ENCODE peak calls at places on chromosomes 1 and 21, in seven cellular contexts. N, E, K, I, F, G and Z are unnamed samples.

GRCh38 chr1:99374109-99374508 is 109.8 kb downstream of the PLPPR4 start:
- DNase-seq in N (no peak), E (no peak), K (no peak), I (no peak), F (no peak), G (no peak), Z (no peak)

GRCh38 chr1:86503477-86504129 is 34.9 kb downstream of the CLCA1 start:
- DNase-seq in N (no peak), E (no peak), K (no peak), I (no peak), F (no peak), G (no peak), Z (no peak)

GRCh38 chr21:36156815-36157670 is at the start of gene DOP1B:
- DNase-seq in N (no peak), E (peak), K (no peak), I (no peak), F (peak), G (no peak), Z (no peak)

GRCh38 chr1:233671286-233671685 is 57.4 kb downstream of the KCNK1 start:
- DNase-seq in N (no peak), E (no peak), K (peak), I (no peak), F (no peak), G (no peak), Z (no peak)

GRCh38 chr1:92194516-92194915 is 23.2 kb upstream of the C1orf146 start:
- DNase-seq in N (no peak), E (no peak), K (no peak), I (no peak), F (peak), G (no peak), Z (no peak)

GRCh38 chr1:81375884-81376548 is 424.7 kb upstream of the ADGRL2 start:
- DNase-seq in N (no peak), E (no peak), K (no peak), I (no peak), F (no peak), G (no peak), Z (no peak)

GRCh38 chr1:22184454-22184853 is 41.6 kb upstream of the WNT4 start:
- DNase-seq in N (no peak), E (no peak), K (no peak), I (no peak), F (no peak), G (no peak), Z (no peak)

GRCh38 chr1:20634594-20635084 is 1.4 kb downstream of the PINK1 start:
- DNase-seq in N (peak), E (no peak), K (no peak), I (peak), F (peak), G (no peak), Z (no peak)

GRCh38 chr1:183604811-183605210 is 14.6 kb upstream of the NCF2 start:
- DNase-seq in N (no peak), E (no peak), K (no peak), I (no peak), F (no peak), G (no peak), Z (no peak)

GRCh38 chr1:229781453-229781852 is 155.4 kb downstream of the URB2 start:
- DNase-seq in N (no peak), E (no peak), K (no peak), I (no peak), F (no peak), G (no peak), Z (no peak)

GRCh38 chr1:47931395-47931794 is 65.8 kb downstream of the TRABD2B start:
- DNase-seq in N (peak), E (no peak), K (no peak), I (no peak), F (no peak), G (no peak), Z (no peak)

GRCh38 chr1:204288061-204288588 is 71.6 kb downstream of the PLEKHA6 start:
- DNase-seq in N (no peak), E (no peak), K (no peak), I (no peak), F (peak), G (no peak), Z (no peak)